ENCODE peak calls at places on chromosomes 5 and 9, in six cellular contexts. J, Z, E, X, K and Y are unnamed samples.

GRCh38 chr9:87855061-87855460 is 27.6 kb upstream of the SPATA31E1 start:
- DNase-seq in J (no peak), Z (no peak), E (no peak), X (peak; percentile 18), K (peak; percentile 23), Y (no peak)

GRCh38 chr5:56003179-56003578 is 8.4 kb upstream of the IL6ST start:
- DNase-seq in J (peak; percentile 90), Z (peak; percentile 92), E (no peak), X (peak; percentile 62), K (peak; percentile 56), Y (peak; percentile 49)

GRCh38 chr5:112329429-112330090 is 89.5 kb downstream of the EPB41L4A start:
- DNase-seq in J (no peak), Z (no peak), E (peak; percentile 90), X (no peak), K (no peak), Y (no peak)

GRCh38 chr9:132236662-132237311 is 74.9 kb downstream of the NTNG2 start:
- DNase-seq in J (no peak), Z (no peak), E (no peak), X (no peak), K (no peak), Y (no peak)

GRCh38 chr5:164672931-164673694 is 1167.7 kb downstream of the MAT2B start:
- DNase-seq in J (no peak), Z (peak; percentile 1), E (no peak), X (peak; percentile 17), K (peak; percentile 14), Y (peak; percentile 5)

GRCh38 chr9:110283736-110284135 is 27.4 kb upstream of the TXN start:
- DNase-seq in J (no peak), Z (no peak), E (no peak), X (no peak), K (peak; percentile 19), Y (peak; percentile 95)

GRCh38 chr9:136785956-136786355 is 5.2 kb upstream of the TMEM141 start:
- DNase-seq in J (no peak), Z (no peak), E (no peak), X (no peak), K (no peak), Y (no peak)

GRCh38 chr9:8651126-8651525 is 851.5 kb upstream of the DMAC1 start:
- DNase-seq in J (no peak), Z (no peak), E (no peak), X (no peak), K (no peak), Y (no peak)

GRCh38 chr5:178554311-178554710 is 35.9 kb downstream of the COL23A1 start:
- DNase-seq in J (no peak), Z (no peak), E (no peak), X (no peak), K (no peak), Y (no peak)

GRCh38 chr9:123049589-123050222 is 16.2 kb downstream of the GPR21 start:
- DNase-seq in J (peak; percentile 24), Z (no peak), E (no peak), X (peak; percentile 24), K (peak; percentile 52), Y (no peak)

GRCh38 chr5:43556857-43557593 is at the start of gene PAIP1:
- DNase-seq in J (peak; percentile 66), Z (peak; percentile 90), E (peak; percentile 94), X (peak; percentile 86), K (peak; percentile 89), Y (peak; percentile 90)

GRCh38 chr5:158876263-158876942 is 223.3 kb downstream of the EBF1 start:
- DNase-seq in J (no peak), Z (no peak), E (no peak), X (no peak), K (no peak), Y (no peak)

GRCh38 chr5:108858959-108859358 is 111.3 kb downstream of the FER start:
- DNase-seq in J (no peak), Z (no peak), E (no peak), X (peak; percentile 44), K (peak; percentile 5), Y (peak; percentile 10)

GRCh38 chr9:119273984-119274665 is 95.1 kb downstream of the BRINP1 start:
- DNase-seq in J (no peak), Z (no peak), E (no peak), X (no peak), K (peak; percentile 66), Y (peak; percentile 39)

GRCh38 chr5:147310059-147310704 is 75.4 kb downstream of the STK32A start:
- DNase-seq in J (no peak), Z (peak; percentile 93), E (peak; percentile 33), X (peak; percentile 6), K (peak; percentile 85), Y (peak; percentile 83)

GRCh38 chr5:154947778-154948177 is 6.9 kb downstream of the MRPL22 start:
- DNase-seq in J (peak; percentile 56), Z (no peak), E (no peak), X (no peak), K (no peak), Y (no peak)

GRCh38 chr9:125758986-125759811 is 12.0 kb downstream of the PBX3 start:
- DNase-seq in J (peak; percentile 93), Z (no peak), E (peak; percentile 56), X (no peak), K (peak; percentile 25), Y (no peak)

GRCh38 chr5:177103523-177104253 is 17.0 kb downstream of the FGFR4 start:
- DNase-seq in J (no peak), Z (no peak), E (no peak), X (peak; percentile 73), K (no peak), Y (no peak)

GRCh38 chr5:172699423-172699822 is 58.4 kb downstream of the NEURL1B start:
- DNase-seq in J (no peak), Z (no peak), E (no peak), X (no peak), K (no peak), Y (no peak)

GRCh38 chr9:97747201-97747965 is 50.2 kb upstream of the XPA start:
- DNase-seq in J (no peak), Z (no peak), E (peak; percentile 44), X (no peak), K (no peak), Y (no peak)

GRCh38 chr9:113657765-113658564 is 194.4 kb downstream of the RGS3 start:
- DNase-seq in J (peak; percentile 73), Z (peak; percentile 85), E (peak; percentile 92), X (peak; percentile 83), K (peak; percentile 70), Y (peak; percentile 67)
- H3K4me2 ChIP-seq in J (peak overlapping the region; percentile 65), Z (no peak overlapping the region), E (no peak overlapping the region), X (no peak overlapping the region), K (no peak overlapping the region), Y (no peak overlapping the region)

GRCh38 chr9:72384710-72385475 is 19.9 kb upstream of the ZFAND5 start:
- DNase-seq in J (no peak), Z (no peak), E (no peak), X (peak; percentile 37), K (peak; percentile 41), Y (peak; percentile 36)
- H3K4me2 ChIP-seq in J (no peak overlapping the region), Z (no peak overlapping the region), E (no peak overlapping the region), X (no peak overlapping the region), K (no peak overlapping the region), Y (no peak overlapping the region)

GRCh38 chr5:111254613-111255012 is 30.4 kb downstream of the CAMK4 start:
- DNase-seq in J (no peak), Z (no peak), E (no peak), X (peak; percentile 40), K (peak; percentile 15), Y (peak; percentile 35)

GRCh38 chr5:111248571-111248970 is 24.4 kb downstream of the CAMK4 start:
- DNase-seq in J (no peak), Z (no peak), E (no peak), X (no peak), K (no peak), Y (no peak)

GRCh38 chr5:111252799-111253564 is 28.8 kb downstream of the CAMK4 start:
- DNase-seq in J (no peak), Z (no peak), E (no peak), X (no peak), K (no peak), Y (no peak)

GRCh38 chr5:111256128-111256527 is 31.9 kb downstream of the CAMK4 start:
- DNase-seq in J (no peak), Z (no peak), E (no peak), X (no peak), K (no peak), Y (no peak)

DNA sequence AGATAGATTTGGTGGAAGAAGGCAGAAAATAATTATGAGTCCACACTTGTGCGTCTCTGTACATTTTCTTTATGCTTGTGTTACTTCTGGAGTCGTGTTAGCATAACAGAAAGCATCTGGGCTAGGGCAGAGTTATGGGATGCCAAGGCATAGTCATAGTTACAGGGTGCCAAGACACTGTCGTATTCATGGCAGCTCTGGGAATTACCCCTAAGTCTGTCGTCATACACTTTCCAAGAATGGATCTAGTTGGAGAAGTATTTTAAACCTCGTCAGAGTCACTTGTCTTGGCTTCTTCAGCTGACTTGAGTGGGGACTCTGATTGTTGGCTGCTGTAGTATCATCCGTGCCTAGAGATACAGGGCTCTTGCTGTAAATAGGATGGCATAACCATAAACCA is 27.8 kb downstream of the CAMK4 start:
- DNase-seq in J (no peak), Z (no peak), E (no peak), X (peak; percentile 22), K (no peak), Y (no peak)
- H3K4me2 ChIP-seq in J (no peak overlapping the region), Z (no peak overlapping the region), E (no peak overlapping the region), X (no peak overlapping the region), K (no peak overlapping the region), Y (no peak overlapping the region)

GRCh38 chr9:124663046-124663961 is 107.8 kb downstream of the NR6A1 start:
- DNase-seq in J (no peak), Z (no peak), E (no peak), X (no peak), K (peak; percentile 54), Y (no peak)
- H3K4me2 ChIP-seq in J (no peak overlapping the region), Z (no peak overlapping the region), E (no peak overlapping the region), X (peak overlapping the region; percentile 63), K (no peak overlapping the region), Y (no peak overlapping the region)